ENCODE peak calls at places on chromosomes 16 and 17, in eight cellular contexts. F is colonic mucosa, A is tibial artery, H is astrocyte of the spinal cord, R is mammary epithelial cell, S is BE2C, N is mesothelial cell of epicardium, V is PC-9. X is an unnamed sample.

GRCh38 chr17:10698116-10698818 is 873 bp downstream of the ADPRM start:
- DNase-seq in V (no peak), S (peak), A (peak), N (no peak), F (no peak), R (peak), H (no peak), X (peak)

GRCh38 chr16:51524555-51525373 is 373.7 kb upstream of the SALL1 start:
- DNase-seq in A (no peak), N (no peak), S (no peak), V (no peak), R (peak), F (no peak), H (peak), X (peak)

GRCh38 chr17:39082482-39082881 is 69.0 kb downstream of the PLXDC1 start:
- DNase-seq in F (no peak), V (no peak), N (no peak), S (no peak), R (no peak), H (peak), A (no peak), X (peak)

GRCh38 chr16:82983390-82983789 is 356.6 kb downstream of the CDH13 start:
- DNase-seq in V (no peak), S (no peak), H (no peak), R (no peak), A (no peak), F (no peak), N (no peak), X (no peak)

GRCh38 chr17:2058521-2059124 is 3.7 kb downstream of the HIC1 start:
- DNase-seq in H (peak), R (no peak), A (peak), N (peak), S (no peak), F (peak), V (no peak), X (peak)

GRCh38 chr16:47925811-47926460 is 229.9 kb downstream of the ABCC12 start:
- DNase-seq in F (no peak), N (no peak), V (peak), S (no peak), A (no peak), H (no peak), R (peak), X (no peak)

GRCh38 chr17:8162997-8163977 is 539 bp upstream of the VAMP2 start:
- DNase-seq in A (no peak), S (no peak), V (no peak), R (no peak), F (peak), H (no peak), N (no peak), X (no peak)

GRCh38 chr16:30948956-30949654 is at the start of gene ORAI3:
- DNase-seq in R (peak), A (peak), F (peak), N (peak), S (peak), V (peak), H (peak), X (peak)

GRCh38 chr17:17391575-17392370 is 85.0 kb upstream of the MED9 start:
- DNase-seq in N (no peak), V (no peak), R (peak), S (peak), H (peak), F (no peak), A (no peak), X (no peak)

GRCh38 chr17:46085522-46085921 is 86.5 kb downstream of the STH start:
- DNase-seq in R (no peak), H (no peak), N (no peak), A (no peak), S (no peak), F (no peak), V (no peak), X (no peak)

DNA sequence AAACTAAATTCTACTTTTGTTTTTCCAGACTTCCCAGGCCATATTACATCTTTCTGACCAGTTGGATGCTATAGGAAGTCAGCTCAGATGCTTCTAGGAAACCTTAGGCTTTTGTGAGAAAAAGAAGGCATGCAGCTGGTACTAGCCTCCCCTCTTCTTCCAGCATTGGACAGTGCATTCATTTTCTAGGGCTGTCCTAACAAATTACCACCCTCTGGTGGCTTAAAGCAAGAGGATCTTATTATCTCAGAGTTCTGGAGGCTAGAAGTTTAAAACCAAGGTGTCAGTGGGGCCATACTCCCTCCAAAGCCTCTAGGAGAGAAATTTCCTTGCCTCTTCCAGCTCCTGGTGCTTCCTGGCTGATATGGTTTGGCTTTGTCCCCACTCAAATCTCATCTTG is 467.8 kb downstream of the SLC39A11 start:
- DNase-seq in N (no peak), A (no peak), V (no peak), R (no peak), H (no peak), F (no peak), S (no peak), X (no peak)
- TF ChIP-seq CTCF in N (no peak), A (no peak), V (no peak), R (no peak), H (no peak), F (no peak), S (no peak), X (no peak)

GRCh38 chr17:53630638-53631037 is 192.1 kb upstream of the KIF2B start:
- DNase-seq in S (no peak), A (no peak), N (no peak), H (no peak), F (no peak), V (no peak), R (no peak), X (no peak)
- TF ChIP-seq CTCF in S (no peak), A (no peak), N (no peak), H (no peak), F (no peak), V (no peak), R (peak), X (no peak)

DNA sequence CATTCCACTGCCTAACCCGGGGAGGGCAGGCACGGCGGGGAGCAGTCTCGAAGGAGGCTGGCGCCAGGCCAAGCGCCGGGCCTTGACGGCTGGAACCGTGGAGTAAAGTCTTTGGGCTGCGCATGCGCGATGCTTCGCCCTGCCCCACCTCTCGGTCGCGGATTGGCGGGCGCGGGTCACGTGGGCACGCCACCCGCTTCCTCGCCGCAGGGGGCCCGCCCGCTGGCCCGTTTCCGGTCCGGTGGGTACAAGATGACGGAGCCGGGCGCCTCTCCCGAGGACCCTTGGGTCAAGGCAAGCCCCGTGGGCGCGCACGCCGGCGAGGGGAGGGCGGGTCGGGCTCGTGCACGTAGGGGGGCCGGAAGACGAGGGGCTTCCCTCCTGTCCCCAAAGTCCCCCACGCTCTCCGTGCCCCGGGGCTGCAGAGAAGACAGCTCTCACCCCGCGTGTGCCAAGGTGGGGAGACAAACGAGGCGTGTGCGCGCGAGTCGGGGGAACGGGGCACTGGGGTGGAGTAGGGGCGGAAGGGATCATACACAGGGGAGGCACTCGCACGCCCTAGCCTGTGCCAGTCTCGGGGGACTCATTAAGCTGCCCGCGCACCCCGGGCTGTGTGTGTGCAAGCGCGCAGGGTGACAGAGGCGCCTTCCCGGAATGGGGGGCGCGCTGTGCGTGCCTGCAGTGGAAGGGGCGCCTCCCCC is at the start of gene MLX:
- DNase-seq in F (peak), N (peak), A (peak), H (peak), S (peak), V (peak), R (peak), X (peak)
- TF ChIP-seq CTCF in F (no peak), N (peak), A (no peak), H (no peak), S (no peak), V (no peak), R (no peak), X (no peak)

GRCh38 chr17:62065611-62066468 is 762 bp upstream of the MED13 start:
- DNase-seq in R (peak), V (peak), F (peak), S (peak), H (peak), N (peak), A (peak), X (peak)

GRCh38 chr17:62064029-62064790 is 868 bp downstream of the MED13 start:
- DNase-seq in V (peak), A (no peak), H (peak), N (no peak), S (no peak), R (peak), F (no peak), X (peak)

GRCh38 chr17:62067165-62068145 is 2.4 kb upstream of the MED13 start:
- DNase-seq in S (no peak), R (no peak), N (no peak), F (no peak), V (no peak), A (no peak), H (no peak), X (no peak)

GRCh38 chr17:62062936-62063335 is 2.1 kb downstream of the MED13 start:
- DNase-seq in S (no peak), N (no peak), R (no peak), A (no peak), V (no peak), F (no peak), H (no peak), X (no peak)

GRCh38 chr17:62064791-62065563 is at the start of gene MED13:
- DNase-seq in N (peak), H (peak), F (peak), A (peak), R (peak), S (peak), V (no peak), X (peak)
- TF ChIP-seq CTCF in N (no peak), H (no peak), F (no peak), A (no peak), R (no peak), S (no peak), V (no peak), X (no peak)